ENCODE peak calls at places on chromosomes 5 and 9, in six cellular contexts. One of them, this sample, is unnamed.

GRCh38 chr9:136080716-136081112 is 14.4 kb downstream of the NACC2 start:
- DNase-seq in H1: no peak
- DNase-seq in K562: no peak
- DNase-seq in SK-N-SH: peak; percentile 27
- DNase-seq in HCT116: no peak
- DNase-seq in HepG2: no peak
- DNase-seq in this sample: no peak

GRCh38 chr5:175088963-175089362 is 355.0 kb downstream of the DRD1 start:
- DNase-seq in HepG2: no peak
- DNase-seq in HCT116: no peak
- DNase-seq in SK-N-SH: no peak
- DNase-seq in K562: no peak
- DNase-seq in H1: no peak
- DNase-seq in this sample: no peak

GRCh38 chr5:102450313-102450990 is 48.3 kb downstream of the SLCO6A1 start:
- DNase-seq in HepG2: peak; percentile 17
- DNase-seq in SK-N-SH: no peak
- DNase-seq in K562: no peak
- DNase-seq in H1: peak; percentile 9
- DNase-seq in HCT116: peak; percentile 40
- DNase-seq in this sample: no peak

GRCh38 chr5:73499756-73500155 is 1.5 kb downstream of the BTF3 start:
- DNase-seq in K562: no peak
- DNase-seq in H1: no peak
- DNase-seq in SK-N-SH: no peak
- DNase-seq in HCT116: no peak
- DNase-seq in HepG2: no peak
- DNase-seq in this sample: no peak

GRCh38 chr9:98142182-98142924 is 23.3 kb upstream of the TRIM14 start:
- DNase-seq in H1: no peak
- DNase-seq in SK-N-SH: peak; percentile 49
- DNase-seq in K562: no peak
- DNase-seq in HepG2: peak; percentile 51
- DNase-seq in HCT116: no peak
- DNase-seq in this sample: no peak

GRCh38 chr9:99809586-99810357 is 11.9 kb upstream of the NR4A3 start:
- DNase-seq in SK-N-SH: no peak
- DNase-seq in K562: no peak
- DNase-seq in HCT116: no peak
- DNase-seq in HepG2: no peak
- DNase-seq in H1: no peak
- DNase-seq in this sample: no peak

GRCh38 chr5:73789851-73790281 is 163.9 kb downstream of the ARHGEF28 start:
- DNase-seq in SK-N-SH: no peak
- DNase-seq in HepG2: no peak
- DNase-seq in H1: no peak
- DNase-seq in K562: no peak
- DNase-seq in HCT116: no peak
- DNase-seq in this sample: peak; percentile 31

GRCh38 chr5:156359452-156359851 is 32.5 kb downstream of the SGCD start:
- DNase-seq in K562: no peak
- DNase-seq in SK-N-SH: no peak
- DNase-seq in HepG2: no peak
- DNase-seq in HCT116: no peak
- DNase-seq in H1: no peak
- DNase-seq in this sample: no peak

GRCh38 chr5:16980983-16981382 is 44.9 kb upstream of the MYO10 start:
- DNase-seq in H1: no peak
- DNase-seq in HepG2: no peak
- DNase-seq in HCT116: no peak
- DNase-seq in K562: no peak
- DNase-seq in SK-N-SH: no peak
- DNase-seq in this sample: no peak

GRCh38 chr9:25453876-25454275 is 224.4 kb downstream of the TUSC1 start:
- DNase-seq in H1: no peak
- DNase-seq in K562: no peak
- DNase-seq in SK-N-SH: peak; percentile 6
- DNase-seq in HCT116: no peak
- DNase-seq in HepG2: no peak
- DNase-seq in this sample: no peak

GRCh38 chr9:91751922-91752321 is 198.1 kb downstream of the ROR2 start:
- DNase-seq in HCT116: no peak
- DNase-seq in K562: no peak
- DNase-seq in HepG2: no peak
- DNase-seq in SK-N-SH: no peak
- DNase-seq in H1: no peak
- DNase-seq in this sample: no peak

GRCh38 chr9:82252116-82252515 is 263.5 kb downstream of the SPATA31D1 start:
- DNase-seq in H1: no peak
- DNase-seq in K562: no peak
- DNase-seq in HCT116: no peak
- DNase-seq in SK-N-SH: no peak
- DNase-seq in HepG2: no peak
- DNase-seq in this sample: no peak

GRCh38 chr9:116928884-116929283 is 241.8 kb downstream of the TRIM32 start:
- DNase-seq in HCT116: no peak
- DNase-seq in SK-N-SH: no peak
- DNase-seq in H1: peak; percentile 71
- DNase-seq in K562: no peak
- DNase-seq in HepG2: no peak
- DNase-seq in this sample: no peak

GRCh38 chr5:180872419-180872818 is 11.3 kb upstream of the ZFP62 start:
- DNase-seq in H1: no peak
- DNase-seq in HCT116: no peak
- DNase-seq in SK-N-SH: no peak
- DNase-seq in HepG2: no peak
- DNase-seq in K562: no peak
- DNase-seq in this sample: no peak

GRCh38 chr5:164868761-164869160 is 1363.3 kb downstream of the MAT2B start:
- DNase-seq in HCT116: no peak
- DNase-seq in K562: no peak
- DNase-seq in H1: no peak
- DNase-seq in SK-N-SH: no peak
- DNase-seq in HepG2: no peak
- DNase-seq in this sample: no peak

GRCh38 chr9:1173986-1174385 is 123.8 kb downstream of the DMRT2 start:
- DNase-seq in SK-N-SH: no peak
- DNase-seq in HCT116: no peak
- DNase-seq in HepG2: no peak
- DNase-seq in K562: no peak
- DNase-seq in H1: no peak
- DNase-seq in this sample: no peak

GRCh38 chr5:21070871-21071270 is 1082.9 kb upstream of the CDH18 start:
- DNase-seq in HepG2: no peak
- DNase-seq in H1: no peak
- DNase-seq in SK-N-SH: no peak
- DNase-seq in K562: no peak
- DNase-seq in HCT116: no peak
- DNase-seq in this sample: no peak

GRCh38 chr5:112684737-112685136 is 52.9 kb upstream of the APC start:
- DNase-seq in H1: no peak
- DNase-seq in HCT116: no peak
- DNase-seq in HepG2: no peak
- DNase-seq in K562: no peak
- DNase-seq in SK-N-SH: no peak
- DNase-seq in this sample: no peak

GRCh38 chr5:179969110-179969509 is 61.4 kb upstream of the TBC1D9B start:
- DNase-seq in K562: no peak
- DNase-seq in H1: no peak
- DNase-seq in HepG2: no peak
- DNase-seq in HCT116: no peak
- DNase-seq in SK-N-SH: no peak
- DNase-seq in this sample: no peak

GRCh38 chr9:136309101-136309801 is 5.4 kb upstream of the CCDC187 start:
- DNase-seq in H1: no peak
- DNase-seq in SK-N-SH: peak; percentile 61
- DNase-seq in HepG2: no peak
- DNase-seq in K562: no peak
- DNase-seq in HCT116: no peak
- DNase-seq in this sample: peak; percentile 24

GRCh38 chr9:16133556-16134227 is 580.8 kb downstream of the CCDC171 start:
- DNase-seq in K562: peak; percentile 48
- DNase-seq in HepG2: peak; percentile 63
- DNase-seq in SK-N-SH: peak; percentile 51
- DNase-seq in H1: no peak
- DNase-seq in HCT116: peak; percentile 70
- DNase-seq in this sample: no peak

GRCh38 chr9:121718063-121718462 is 66.6 kb downstream of the DAB2IP start:
- DNase-seq in K562: no peak
- DNase-seq in SK-N-SH: peak; percentile 81
- DNase-seq in HepG2: no peak
- DNase-seq in H1: no peak
- DNase-seq in HCT116: no peak
- DNase-seq in this sample: no peak

GRCh38 chr9:14212116-14212515 is 101.8 kb downstream of the NFIB start:
- DNase-seq in HepG2: no peak
- DNase-seq in H1: no peak
- DNase-seq in SK-N-SH: no peak
- DNase-seq in K562: no peak
- DNase-seq in HCT116: no peak
- DNase-seq in this sample: no peak

GRCh38 chr9:14211564-14211963 is 102.4 kb downstream of the NFIB start:
- DNase-seq in HCT116: no peak
- DNase-seq in SK-N-SH: peak; percentile 25
- DNase-seq in H1: no peak
- DNase-seq in K562: no peak
- DNase-seq in HepG2: no peak
- DNase-seq in this sample: no peak

GRCh38 chr9:14214065-14214684 is 99.8 kb downstream of the NFIB start:
- DNase-seq in K562: no peak
- DNase-seq in H1: no peak
- DNase-seq in SK-N-SH: no peak
- DNase-seq in HepG2: no peak
- DNase-seq in HCT116: no peak
- DNase-seq in this sample: no peak

GRCh38 chr9:14213504-14213903 is 100.4 kb downstream of the NFIB start:
- DNase-seq in HCT116: no peak
- DNase-seq in SK-N-SH: no peak
- DNase-seq in H1: no peak
- DNase-seq in HepG2: peak; percentile 39
- DNase-seq in K562: no peak
- DNase-seq in this sample: peak; percentile 7

DNA sequence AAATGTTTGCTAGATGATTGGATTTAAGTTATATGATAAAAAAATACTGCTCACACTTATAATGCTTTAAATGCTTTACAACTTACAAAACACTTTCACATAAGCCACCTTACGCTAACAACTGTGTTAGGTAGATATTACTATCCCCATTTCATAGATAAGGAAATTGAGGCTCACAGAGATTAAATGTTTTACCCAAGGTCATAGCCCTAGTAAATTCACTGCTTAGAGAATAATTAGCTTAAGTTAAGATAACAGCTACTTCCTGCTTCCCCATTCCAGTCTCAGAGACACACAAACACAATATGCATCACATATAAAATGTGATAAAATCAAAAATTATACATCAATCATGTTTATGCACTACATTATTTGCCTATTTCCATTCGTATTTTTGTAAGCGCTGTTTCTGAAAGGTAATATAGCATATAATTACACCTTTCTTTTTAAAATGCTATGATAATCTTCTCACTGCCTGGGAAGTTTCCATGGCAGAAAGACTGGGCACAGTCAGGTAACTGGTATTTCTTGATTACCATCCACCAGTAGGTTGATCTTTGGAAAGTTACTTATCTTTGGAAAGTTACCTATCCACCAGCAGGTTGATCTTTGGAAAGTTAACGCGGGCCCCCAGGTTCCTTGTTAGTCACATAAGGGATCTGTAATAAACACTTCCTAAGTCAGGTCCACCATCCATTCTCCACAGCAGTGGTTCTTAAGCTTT is 101.1 kb downstream of the NFIB start:
- DNase-seq in SK-N-SH: no peak
- DNase-seq in K562: no peak
- DNase-seq in HepG2: no peak
- DNase-seq in HCT116: no peak
- DNase-seq in H1: no peak
- DNase-seq in this sample: no peak
- H3K4me1 ChIP-seq in SK-N-SH: peaks cover 41% of the 10 kb centered on the region
- H3K4me1 ChIP-seq in K562: no peaks in the 10 kb centered on the region
- H3K4me1 ChIP-seq in HepG2: peaks cover 18% of the 10 kb centered on the region
- H3K4me1 ChIP-seq in HCT116: no peaks in the 10 kb centered on the region
- H3K4me1 ChIP-seq in H1: peaks cover 2% of the 10 kb centered on the region
- H3K4me1 ChIP-seq in this sample: no peaks in the 10 kb centered on the region

GRCh38 chr9:107000218-107000617 is 137.3 kb downstream of the ZNF462 start:
- DNase-seq in HepG2: no peak
- DNase-seq in K562: no peak
- DNase-seq in SK-N-SH: no peak
- DNase-seq in HCT116: no peak
- DNase-seq in H1: no peak
- DNase-seq in this sample: no peak
- TF ChIP-seq JUND in HepG2: no peak
- TF ChIP-seq JUND in K562: no peak
- TF ChIP-seq JUND in SK-N-SH: no peak
- TF ChIP-seq JUND in HCT116: no peak
- TF ChIP-seq JUND in H1: no peak
- TF ChIP-seq JUND in this sample: no peak

GRCh38 chr9:37198831-37199230 is 78.5 kb downstream of the ZCCHC7 start:
- DNase-seq in K562: no peak
- DNase-seq in H1: no peak
- DNase-seq in HCT116: no peak
- DNase-seq in SK-N-SH: no peak
- DNase-seq in HepG2: no peak
- DNase-seq in this sample: no peak
- H3K4me1 ChIP-seq in K562: peaks cover 61% of the 10 kb centered on the region
- H3K4me1 ChIP-seq in H1: peaks cover 2% of the 10 kb centered on the region
- H3K4me1 ChIP-seq in HCT116: peaks cover 8% of the 10 kb centered on the region
- H3K4me1 ChIP-seq in SK-N-SH: peaks cover 44% of the 10 kb centered on the region
- H3K4me1 ChIP-seq in HepG2: no peaks in the 10 kb centered on the region
- H3K4me1 ChIP-seq in this sample: peaks cover 32% of the 10 kb centered on the region

DNA sequence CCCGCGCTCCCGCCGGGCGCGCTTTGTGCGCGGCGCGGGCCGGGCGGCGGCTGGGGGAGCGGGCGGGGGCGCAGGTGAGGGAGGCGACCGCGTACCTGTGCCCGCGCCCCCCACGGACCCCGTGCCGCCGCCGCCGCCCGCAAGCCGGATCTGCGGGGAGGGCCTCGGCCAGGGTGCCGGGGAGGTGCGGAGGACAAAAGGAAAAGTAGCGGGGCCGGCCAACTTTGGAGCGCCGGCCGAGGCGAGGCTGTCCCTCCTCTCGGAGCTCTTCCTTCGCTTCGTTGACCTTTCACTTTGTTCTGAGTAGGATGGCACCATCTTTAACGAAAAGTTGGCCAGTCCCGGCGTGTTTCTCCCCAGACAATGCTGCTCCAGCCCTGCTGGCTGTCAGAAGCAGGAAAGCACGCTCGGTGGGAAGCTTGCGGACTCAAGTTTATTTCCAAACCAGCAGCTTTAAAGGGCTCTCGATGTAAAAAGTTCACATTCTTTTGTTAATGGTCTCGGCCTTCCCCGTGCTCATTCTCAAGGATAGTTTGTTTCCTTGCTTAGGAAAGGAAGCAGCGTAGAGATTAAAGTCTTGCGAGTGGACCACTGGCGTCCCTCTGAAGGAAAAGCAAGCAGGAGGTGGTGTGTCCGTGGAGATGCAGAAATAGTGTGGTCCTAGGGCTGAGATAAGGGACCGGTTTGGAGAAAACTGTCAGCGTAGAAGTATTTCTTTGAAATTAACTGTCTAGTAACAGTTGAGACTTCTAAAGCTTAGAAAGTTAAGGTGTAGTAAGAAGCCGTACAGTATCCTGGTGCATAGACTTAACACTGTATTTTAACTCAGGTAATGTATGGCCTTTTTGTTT is 660 bp downstream of the EHMT1 start:
- DNase-seq in HepG2: no peak
- DNase-seq in K562: no peak
- DNase-seq in HCT116: no peak
- DNase-seq in H1: no peak
- DNase-seq in SK-N-SH: no peak
- DNase-seq in this sample: no peak
- TF ChIP-seq JUND in HepG2: no peak
- TF ChIP-seq JUND in K562: no peak
- TF ChIP-seq JUND in HCT116: no peak
- TF ChIP-seq JUND in H1: no peak
- TF ChIP-seq JUND in SK-N-SH: no peak
- TF ChIP-seq JUND in this sample: no peak

This sample was measured in GM12878.